ENCODE peak calls at places on chromosomes 13 and 19, in seven cellular contexts. One of them, this sample, is unnamed.

GRCh38 chr19:12722566-12723382 is 958 bp downstream of the TNPO2 start:
- DNase-seq in pons: peak
- DNase-seq in heart right ventricle: peak
- DNase-seq in thoracic aorta: peak
- DNase-seq in hypothalamus: peak
- DNase-seq in anterior cingulate cortex: peak
- DNase-seq in T-helper 1 cell: peak
- DNase-seq in this sample: peak

GRCh38 chr13:73336789-73337188 is 278.0 kb downstream of the KLF5 start:
- DNase-seq in pons: no peak
- DNase-seq in heart right ventricle: no peak
- DNase-seq in thoracic aorta: no peak
- DNase-seq in hypothalamus: no peak
- DNase-seq in anterior cingulate cortex: no peak
- DNase-seq in T-helper 1 cell: no peak
- DNase-seq in this sample: no peak

GRCh38 chr19:17777840-17778620 is 16.9 kb upstream of the B3GNT3 start:
- DNase-seq in pons: no peak
- DNase-seq in heart right ventricle: no peak
- DNase-seq in thoracic aorta: no peak
- DNase-seq in hypothalamus: peak
- DNase-seq in anterior cingulate cortex: no peak
- DNase-seq in T-helper 1 cell: no peak
- DNase-seq in this sample: peak

GRCh38 chr19:18385675-18386542 is at the start of gene GDF15:
- DNase-seq in pons: no peak
- DNase-seq in heart right ventricle: peak
- DNase-seq in thoracic aorta: no peak
- DNase-seq in hypothalamus: no peak
- DNase-seq in anterior cingulate cortex: no peak
- DNase-seq in T-helper 1 cell: no peak
- DNase-seq in this sample: peak

GRCh38 chr13:45918597-45918996 is 67.0 kb upstream of the SIAH3 start:
- DNase-seq in pons: no peak
- DNase-seq in heart right ventricle: no peak
- DNase-seq in thoracic aorta: no peak
- DNase-seq in hypothalamus: no peak
- DNase-seq in anterior cingulate cortex: no peak
- DNase-seq in T-helper 1 cell: no peak
- DNase-seq in this sample: no peak

GRCh38 chr13:69194130-69194529 is 913.5 kb upstream of the ATXN8OS start:
- DNase-seq in pons: no peak
- DNase-seq in heart right ventricle: no peak
- DNase-seq in thoracic aorta: no peak
- DNase-seq in hypothalamus: no peak
- DNase-seq in anterior cingulate cortex: no peak
- DNase-seq in T-helper 1 cell: no peak
- DNase-seq in this sample: no peak

GRCh38 chr13:29707876-29708543 is 112.5 kb upstream of the SLC7A1 start:
- DNase-seq in pons: peak
- DNase-seq in heart right ventricle: no peak
- DNase-seq in thoracic aorta: no peak
- DNase-seq in hypothalamus: no peak
- DNase-seq in anterior cingulate cortex: no peak
- DNase-seq in T-helper 1 cell: no peak
- DNase-seq in this sample: peak

GRCh38 chr19:33906578-33907335 is 110.1 kb downstream of the KCTD15 start:
- DNase-seq in pons: no peak
- DNase-seq in heart right ventricle: peak
- DNase-seq in thoracic aorta: no peak
- DNase-seq in hypothalamus: no peak
- DNase-seq in anterior cingulate cortex: no peak
- DNase-seq in T-helper 1 cell: no peak
- DNase-seq in this sample: no peak

GRCh38 chr19:9705836-9706235 is 30.9 kb upstream of the ZNF562 start:
- DNase-seq in pons: no peak
- DNase-seq in heart right ventricle: no peak
- DNase-seq in thoracic aorta: no peak
- DNase-seq in hypothalamus: no peak
- DNase-seq in anterior cingulate cortex: no peak
- DNase-seq in T-helper 1 cell: no peak
- DNase-seq in this sample: no peak

GRCh38 chr19:1254530-1255185 is 6.3 kb downstream of the MIDN start:
- DNase-seq in pons: peak
- DNase-seq in heart right ventricle: no peak
- DNase-seq in thoracic aorta: no peak
- DNase-seq in hypothalamus: no peak
- DNase-seq in anterior cingulate cortex: no peak
- DNase-seq in T-helper 1 cell: no peak
- DNase-seq in this sample: no peak

GRCh38 chr13:51801631-51802099 is 2.3 kb downstream of the DHRS12 start:
- DNase-seq in pons: peak
- DNase-seq in heart right ventricle: peak
- DNase-seq in thoracic aorta: peak
- DNase-seq in hypothalamus: peak
- DNase-seq in anterior cingulate cortex: peak
- DNase-seq in T-helper 1 cell: no peak
- DNase-seq in this sample: no peak

GRCh38 chr19:16368385-16369305 is 44.0 kb downstream of the KLF2 start:
- DNase-seq in pons: no peak
- DNase-seq in heart right ventricle: no peak
- DNase-seq in thoracic aorta: no peak
- DNase-seq in hypothalamus: no peak
- DNase-seq in anterior cingulate cortex: no peak
- DNase-seq in T-helper 1 cell: peak
- DNase-seq in this sample: no peak